ENCODE peak calls at places on chromosomes 12 and 14, in nine cellular contexts. X, P, O, R, L, Y, M, A and Q are unnamed samples.

GRCh38 chr12:31234955-31235867 is 90.7 kb downstream of the SINHCAF start:
- DNase-seq in X (peak), P (peak), O (no peak), R (no peak), L (peak), Y (no peak), M (no peak), A (no peak), Q (peak)

GRCh38 chr12:24679135-24679534 is 269.8 kb downstream of the BCAT1 start:
- DNase-seq in X (peak), P (peak), O (no peak), R (no peak), L (peak), Y (no peak), M (no peak), A (no peak), Q (no peak)

GRCh38 chr14:96055753-96056508 is 16.8 kb downstream of the C14orf132 start:
- DNase-seq in X (no peak), P (no peak), O (peak), R (no peak), L (no peak), Y (no peak), M (no peak), A (no peak), Q (no peak)

GRCh38 chr12:4187916-4188315 is 85.6 kb upstream of the CCND2 start:
- DNase-seq in X (no peak), P (no peak), O (no peak), R (no peak), L (no peak), Y (no peak), M (no peak), A (no peak), Q (no peak)

GRCh38 chr14:48274826-48275225 is 599.4 kb upstream of the MDGA2 start:
- DNase-seq in X (no peak), P (no peak), O (no peak), R (no peak), L (no peak), Y (no peak), M (no peak), A (no peak), Q (no peak)

GRCh38 chr12:53500119-53500775 is 836 bp upstream of the TARBP2 start:
- DNase-seq in X (peak), P (peak), O (no peak), R (no peak), L (peak), Y (peak), M (peak), A (peak), Q (no peak)

GRCh38 chr12:131971226-131971625 is 21.5 kb downstream of the EP400 start:
- DNase-seq in X (no peak), P (no peak), O (no peak), R (no peak), L (no peak), Y (no peak), M (no peak), A (no peak), Q (no peak)

GRCh38 chr12:94930216-94930654 is 73.3 kb downstream of the NDUFA12 start:
- DNase-seq in X (no peak), P (peak), O (no peak), R (no peak), L (no peak), Y (no peak), M (no peak), A (no peak), Q (no peak)

GRCh38 chr14:77889971-77890442 is 90.1 kb downstream of the ADCK1 start:
- DNase-seq in X (peak), P (no peak), O (peak), R (no peak), L (no peak), Y (no peak), M (no peak), A (no peak), Q (no peak)

GRCh38 chr12:6460751-6461371 is 9.0 kb downstream of the TAPBPL start:
- DNase-seq in X (no peak), P (no peak), O (no peak), R (no peak), L (no peak), Y (no peak), M (no peak), A (no peak), Q (no peak)

GRCh38 chr12:92130999-92131398 is 14.6 kb downstream of the BTG1 start:
- DNase-seq in X (no peak), P (no peak), O (no peak), R (no peak), L (no peak), Y (no peak), M (no peak), A (no peak), Q (no peak)
- TF ChIP-seq POLR2A in X (no peak), P (no peak), O (no peak), R (no peak), L (no peak), Y (no peak), M (no peak), A (no peak), Q (no peak)

GRCh38 chr12:124296916-124297351 is 2.0 kb downstream of the RFLNA start:
- DNase-seq in X (no peak), P (peak), O (peak), R (no peak), L (no peak), Y (no peak), M (no peak), A (no peak), Q (no peak)

GRCh38 chr12:124295431-124296058 is 652 bp downstream of the RFLNA start:
- DNase-seq in X (no peak), P (no peak), O (peak), R (no peak), L (no peak), Y (no peak), M (no peak), A (no peak), Q (no peak)

GRCh38 chr12:124293286-124294003 is 1.4 kb upstream of the RFLNA start:
- DNase-seq in X (no peak), P (no peak), O (peak), R (no peak), L (no peak), Y (no peak), M (no peak), A (no peak), Q (no peak)

GRCh38 chr12:124296295-124296915 is 1.5 kb downstream of the RFLNA start:
- DNase-seq in X (no peak), P (no peak), O (peak), R (no peak), L (no peak), Y (no peak), M (no peak), A (no peak), Q (no peak)

GRCh38 chr12:124294686-124295315 is at the start of gene RFLNA:
- DNase-seq in X (no peak), P (no peak), O (no peak), R (no peak), L (no peak), Y (no peak), M (no peak), A (no peak), Q (no peak)
- TF ChIP-seq POLR2A in X (no peak), P (no peak), O (no peak), R (no peak), L (no peak), Y (no peak), M (no peak), A (no peak), Q (no peak)

DNA sequence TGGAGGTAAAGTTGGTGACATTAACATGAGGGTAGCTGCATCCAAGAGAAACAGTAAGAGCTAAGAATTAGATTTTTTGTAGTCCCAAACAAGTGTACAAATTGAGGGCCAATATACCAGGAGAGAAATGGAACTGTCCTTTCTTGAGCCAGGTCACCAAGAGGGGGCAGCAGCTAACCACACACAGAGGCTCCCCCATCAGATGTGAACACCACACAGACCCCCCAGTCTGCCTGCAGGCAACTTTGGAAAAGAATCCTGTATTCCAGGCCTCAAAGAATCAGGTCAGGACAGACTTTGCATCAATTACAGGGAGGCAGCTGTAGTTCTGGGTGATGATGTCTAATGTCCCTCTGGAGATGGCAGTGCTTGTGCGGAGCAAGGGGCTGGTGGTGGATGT is 77.9 kb downstream of the SPTB start:
- DNase-seq in X (peak), P (peak), O (no peak), R (no peak), L (peak), Y (no peak), M (no peak), A (no peak), Q (no peak)
- TF ChIP-seq POLR2A in X (no peak), P (no peak), O (no peak), R (no peak), L (no peak), Y (no peak), M (no peak), A (no peak), Q (no peak)

DNA sequence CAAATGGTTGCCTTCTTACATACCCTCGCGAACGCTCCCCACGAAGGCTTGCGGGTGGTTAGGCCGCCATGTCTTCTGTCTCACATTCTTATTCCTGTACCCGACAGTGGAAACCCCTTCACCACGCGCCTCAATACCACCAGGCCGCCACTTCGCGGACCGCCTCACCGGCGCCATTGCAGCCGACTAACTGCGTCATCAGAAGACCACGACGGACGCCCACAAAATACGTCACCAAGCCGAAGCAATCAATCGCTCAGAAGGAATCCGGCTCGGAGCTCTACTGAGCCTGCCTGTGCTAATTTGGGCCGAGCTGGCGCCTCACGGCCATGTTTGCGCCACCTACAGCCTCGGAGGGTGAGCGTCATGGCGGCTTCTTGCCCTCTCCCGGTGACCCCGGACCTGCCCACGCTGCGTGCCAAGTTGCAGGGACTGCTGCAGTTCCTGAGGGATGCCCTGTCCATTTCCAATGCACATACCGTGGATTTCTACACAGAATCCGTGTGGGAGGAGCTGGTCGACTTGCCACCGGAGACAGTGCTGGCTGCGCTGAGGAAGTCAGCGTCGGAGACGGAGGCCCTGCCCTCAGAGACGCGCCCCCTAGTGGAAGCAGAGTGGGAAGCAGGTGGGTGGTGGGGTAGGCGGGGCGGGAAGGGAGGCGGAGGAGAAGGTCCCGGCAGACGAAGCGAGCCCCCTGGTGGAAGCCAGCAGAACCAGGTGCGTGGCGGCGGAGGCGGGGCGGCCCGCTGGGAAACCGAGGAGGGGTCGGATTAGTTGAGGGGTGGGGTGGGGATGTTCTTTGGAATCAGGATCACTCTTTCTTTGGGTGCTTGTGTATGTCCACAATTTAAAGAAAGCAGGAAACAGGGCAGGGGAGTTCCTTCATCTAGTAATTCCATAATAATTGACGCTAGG is at the start of the genes CCDC59 and METTL25:
- DNase-seq in X (peak), P (peak), O (peak), R (peak), L (peak), Y (peak), M (peak), A (peak), Q (peak)
- TF ChIP-seq POLR2A in X (peak), P (peak), O (peak), R (peak), L (peak), Y (no peak), M (no peak), A (peak), Q (peak)